ENCODE peak calls at places on chromosomes 5 and 9, in six cellular contexts. M is uterus, B is PC-9, F is IMR-90, Y is WERI-Rb-1, C is tibial nerve. Z is an unnamed sample.

GRCh38 chr5:18745988-18746615 is 1111.8 kb downstream of the TAF11L14 start:
- DNase-seq in F (no peak), M (no peak), C (no peak), Y (no peak), B (peak; percentile 63), Z (peak; percentile 60)

GRCh38 chr5:684771-685216 is 8.4 kb downstream of the TPPP start:
- DNase-seq in B (no peak), M (peak; percentile 6), C (no peak), Y (no peak), F (no peak), Z (no peak)

GRCh38 chr5:134511796-134512660 is 13.4 kb upstream of the JADE2 start:
- DNase-seq in F (peak; percentile 63), B (peak; percentile 73), C (peak; percentile 79), Y (peak; percentile 97), M (peak; percentile 81), Z (peak; percentile 97)

GRCh38 chr5:136192015-136192525 is 892 bp downstream of the SMIM32 start:
- DNase-seq in B (no peak), C (no peak), Y (peak; percentile 32), F (no peak), M (no peak), Z (no peak)

GRCh38 chr5:168807261-168807660 is 228.1 kb upstream of the PANK3 start:
- DNase-seq in C (no peak), M (no peak), F (no peak), Y (no peak), B (no peak), Z (no peak)

GRCh38 chr9:85344901-85345300 is 396.9 kb downstream of the AGTPBP1 start:
- DNase-seq in C (no peak), M (no peak), B (no peak), F (no peak), Y (no peak), Z (no peak)

GRCh38 chr5:43051668-43052067 is 11.5 kb upstream of the ANXA2R start:
- DNase-seq in M (no peak), Y (no peak), C (no peak), F (no peak), B (no peak), Z (no peak)

GRCh38 chr5:143557992-143558506 is 154.6 kb upstream of the NR3C1 start:
- DNase-seq in M (no peak), C (no peak), B (no peak), Y (no peak), F (no peak), Z (no peak)

GRCh38 chr5:169717298-169717697 is 80.2 kb downstream of the DOCK2 start:
- DNase-seq in C (no peak), Y (no peak), M (no peak), F (peak; percentile 30), B (no peak), Z (peak; percentile 24)

GRCh38 chr5:57082441-57083067 is 91.3 kb upstream of the GPBP1 start:
- DNase-seq in B (no peak), M (no peak), C (no peak), F (peak; percentile 10), Y (no peak), Z (peak; percentile 41)

GRCh38 chr9:4097490-4097889 is 202.4 kb downstream of the GLIS3 start:
- DNase-seq in C (no peak), B (no peak), M (no peak), F (no peak), Y (no peak), Z (peak; percentile 62)

GRCh38 chr5:66742083-66742895 is 146.1 kb downstream of the MAST4 start:
- DNase-seq in F (no peak), C (no peak), B (no peak), M (no peak), Y (peak; percentile 23), Z (no peak)

GRCh38 chr5:38468202-38468656 is 88.2 kb downstream of the LIFR start:
- DNase-seq in Y (no peak), M (peak; percentile 57), F (peak; percentile 97), C (peak; percentile 60), B (peak; percentile 81), Z (peak; percentile 92)

GRCh38 chr9:136899196-136899595 is 12.9 kb downstream of the TRAF2 start:
- DNase-seq in Y (no peak), C (no peak), B (peak; percentile 59), M (no peak), F (no peak), Z (no peak)

GRCh38 chr9:89926167-89926566 is 321.4 kb downstream of the GADD45G start:
- DNase-seq in M (no peak), Y (no peak), B (no peak), C (no peak), F (no peak), Z (no peak)

GRCh38 chr9:38687389-38687842 is 32.5 kb downstream of the FAM240B start:
- DNase-seq in C (no peak), F (no peak), Y (no peak), M (peak; percentile 25), B (peak; percentile 75), Z (peak; percentile 25)

GRCh38 chr9:69130456-69131441 is 43.3 kb upstream of the TJP2 start:
- DNase-seq in M (no peak), C (peak; percentile 64), B (no peak), F (peak; percentile 90), Y (no peak), Z (peak; percentile 89)

GRCh38 chr9:79257671-79258410 is 313.9 kb upstream of the TLE4 start:
- DNase-seq in Y (peak; percentile 12), B (no peak), M (no peak), F (no peak), C (no peak), Z (no peak)

GRCh38 chr5:34959323-34959722 is 30.0 kb downstream of the DNAJC21 start:
- DNase-seq in M (no peak), F (peak; percentile 86), B (peak; percentile 55), Y (no peak), C (no peak), Z (peak; percentile 85)

GRCh38 chr5:76608833-76609232 is 14.4 kb downstream of the F2RL2 start:
- DNase-seq in C (no peak), F (peak; percentile 96), B (no peak), M (no peak), Y (no peak), Z (peak; percentile 51)

GRCh38 chr9:83425240-83425639 is 113.0 kb downstream of the FRMD3 start:
- DNase-seq in Y (peak; percentile 23), F (no peak), C (no peak), B (peak; percentile 59), M (no peak), Z (no peak)

GRCh38 chr5:128085413-128085812 is 1.8 kb downstream of the SLC12A2 start:
- DNase-seq in C (no peak), M (no peak), F (no peak), B (no peak), Y (no peak), Z (no peak)

GRCh38 chr5:128083033-128083810 is at the start of gene SLC12A2:
- DNase-seq in Y (peak; percentile 88), M (peak; percentile 89), F (peak; percentile 96), B (peak; percentile 87), C (peak; percentile 85), Z (peak; percentile 97)

GRCh38 chr5:128084228-128085167 is 932 bp downstream of the SLC12A2 start:
- DNase-seq in Y (peak; percentile 28), B (peak; percentile 31), C (no peak), M (peak; percentile 31), F (peak; percentile 37), Z (no peak)

GRCh38 chr5:128082551-128083032 is 974 bp upstream of the SLC12A2 start:
- DNase-seq in B (no peak), Y (no peak), M (no peak), C (peak; percentile 12), F (no peak), Z (no peak)

DNA sequence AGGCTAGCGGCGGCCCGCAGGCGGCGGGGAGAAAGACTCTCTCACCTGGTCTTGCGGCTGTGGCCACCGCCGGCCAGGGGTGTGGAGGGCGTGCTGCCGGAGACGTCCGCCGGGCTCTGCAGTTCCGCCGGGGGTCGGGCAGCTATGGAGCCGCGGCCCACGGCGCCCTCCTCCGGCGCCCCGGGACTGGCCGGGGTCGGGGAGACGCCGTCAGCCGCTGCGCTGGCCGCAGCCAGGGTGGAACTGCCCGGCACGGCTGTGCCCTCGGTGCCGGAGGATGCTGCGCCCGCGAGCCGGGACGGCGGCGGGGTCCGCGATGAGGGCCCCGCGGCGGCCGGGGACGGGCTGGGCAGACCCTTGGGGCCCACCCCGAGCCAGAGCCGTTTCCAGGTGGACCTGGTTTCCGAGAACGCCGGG is 253 bp downstream of the SLC12A2 start:
- DNase-seq in F (peak; percentile 52), B (no peak), C (no peak), M (no peak), Y (no peak), Z (peak; percentile 57)
- TF ChIP-seq CTCF in F (peak; percentile 55), B (no peak), C (peak; percentile 27), M (peak; percentile 63), Y (peak; percentile 57), Z (peak; percentile 40)

DNA sequence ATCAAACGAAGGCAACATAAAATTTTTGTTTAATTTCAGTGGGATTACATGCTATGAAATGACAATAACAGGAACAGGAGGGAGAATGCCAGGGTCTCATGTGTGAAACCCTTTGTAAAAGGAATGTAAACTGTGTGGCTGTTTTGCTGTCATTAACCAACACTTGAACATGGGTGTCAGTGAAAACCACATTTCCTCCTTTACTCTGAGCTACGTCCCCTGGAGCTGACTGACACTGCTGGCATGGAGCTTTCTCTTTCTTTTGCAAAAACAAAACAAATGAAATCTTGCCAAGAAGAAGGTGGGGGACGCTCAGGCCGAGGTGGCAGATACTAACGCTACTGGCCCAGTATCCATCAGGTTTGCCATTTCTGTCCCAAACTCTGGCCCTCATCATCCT is 121.4 kb downstream of the DMRT2 start:
- DNase-seq in Y (no peak), B (no peak), M (no peak), F (no peak), C (no peak), Z (no peak)
- H3K4me3 ChIP-seq in Y (no peak overlapping the region), B (no peak overlapping the region), M (no peak overlapping the region), F (no peak overlapping the region), C (no peak overlapping the region), Z (no peak overlapping the region)

GRCh38 chr5:133025804-133026663 is at the start of gene ZCCHC10:
- DNase-seq in Y (peak; percentile 97), B (peak; percentile 90), C (peak; percentile 91), M (peak; percentile 93), F (peak; percentile 89), Z (peak; percentile 94)
- TF ChIP-seq CTCF in Y (no peak), B (no peak), C (no peak), M (peak; percentile 3), F (no peak), Z (no peak)

GRCh38 chr9:32956606-32957005 is 44.8 kb downstream of the APTX start:
- DNase-seq in M (no peak), C (no peak), Y (no peak), F (no peak), B (no peak), Z (no peak)

GRCh38 chr9:32954642-32955041 is 46.8 kb downstream of the APTX start:
- DNase-seq in M (no peak), F (peak; percentile 63), C (no peak), Y (no peak), B (no peak), Z (peak; percentile 76)

DNA sequence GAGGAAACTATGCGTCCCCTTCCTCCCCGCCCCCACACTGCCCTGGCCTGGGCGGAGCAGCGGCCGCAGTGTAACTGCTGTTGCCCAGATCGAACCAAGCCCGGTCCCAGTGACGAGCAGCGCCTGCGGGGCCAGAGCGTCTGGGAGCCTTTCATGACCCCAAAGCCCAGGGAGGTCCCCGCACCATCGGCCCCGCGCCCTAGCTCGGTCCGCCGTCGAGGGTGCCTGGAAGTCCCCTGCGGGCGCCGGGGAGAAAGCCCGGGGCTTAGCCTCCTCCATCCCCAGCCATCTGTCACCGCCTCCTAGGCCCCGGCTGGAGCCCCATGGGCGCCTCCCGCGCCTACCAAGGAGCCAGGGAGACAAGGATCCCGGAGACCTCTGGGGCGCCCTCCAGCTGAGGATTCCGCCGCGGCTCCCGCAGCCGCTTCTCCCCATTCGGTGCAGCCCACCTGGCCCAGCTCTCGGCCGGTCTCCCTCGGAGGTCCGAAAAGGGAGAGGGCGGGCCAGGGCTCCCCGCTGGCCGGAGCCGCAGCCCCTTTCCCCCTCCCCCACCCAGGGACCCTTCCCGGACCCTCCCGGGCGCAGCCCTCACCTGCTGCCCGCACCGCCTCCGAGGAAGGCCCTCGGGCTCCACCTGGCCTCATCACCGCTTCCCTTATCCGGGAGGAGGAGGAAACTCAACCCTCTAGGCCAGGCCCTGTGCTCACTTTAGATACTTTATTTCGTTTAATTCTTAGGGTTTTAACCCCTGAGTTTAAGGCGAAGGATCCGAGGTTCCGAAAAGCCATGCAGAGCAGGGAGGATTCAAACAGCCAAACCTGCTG is 45.6 kb downstream of the APTX start:
- DNase-seq in B (no peak), C (no peak), M (no peak), F (no peak), Y (no peak), Z (no peak)
- H3K4me3 ChIP-seq in B (no peak overlapping the region), C (no peak overlapping the region), M (no peak overlapping the region), F (no peak overlapping the region), Y (no peak overlapping the region), Z (peak overlapping the region; percentile 36)